ENCODE peak calls at places on chromosome 2, in six cellular contexts. X, N, H, P, V and F are unnamed samples.

GRCh38 chr2:160092445-160092844 is 30.0 kb upstream of the PLA2R1 start:
- DNase-seq in X (no peak), N (no peak), H (no peak), P (no peak), V (no peak), F (no peak)

GRCh38 chr2:1841461-1841860 is 97.1 kb upstream of the PXDN start:
- DNase-seq in X (no peak), N (no peak), H (no peak), P (peak), V (no peak), F (no peak)

GRCh38 chr2:189391201-189391600 is 50.1 kb upstream of the WDR75 start:
- DNase-seq in X (no peak), N (no peak), H (no peak), P (no peak), V (no peak), F (no peak)

GRCh38 chr2:218228366-218229092 is 11.5 kb downstream of the ARPC2 start:
- DNase-seq in X (no peak), N (no peak), H (no peak), P (no peak), V (no peak), F (no peak)

GRCh38 chr2:172101008-172101706 is 1.5 kb downstream of the DLX2 start:
- DNase-seq in X (no peak), N (no peak), H (no peak), P (no peak), V (no peak), F (no peak)

GRCh38 chr2:11182951-11183350 is 27.7 kb downstream of the SLC66A3 start:
- DNase-seq in X (no peak), N (no peak), H (no peak), P (no peak), V (no peak), F (no peak)

GRCh38 chr2:222561817-222562424 is 94.0 kb downstream of the FARSB start:
- DNase-seq in X (peak), N (peak), H (no peak), P (peak), V (peak), F (no peak)

GRCh38 chr2:144894612-144895300 is 374.8 kb upstream of the ZEB2 start:
- DNase-seq in X (no peak), N (no peak), H (no peak), P (no peak), V (no peak), F (no peak)

GRCh38 chr2:3572620-3573019 is 2.4 kb upstream of the RPS7 start:
- DNase-seq in X (no peak), N (no peak), H (no peak), P (no peak), V (no peak), F (no peak)

GRCh38 chr2:148989882-148990493 is 48.5 kb upstream of the LYPD6B start:
- DNase-seq in X (peak), N (peak), H (peak), P (peak), V (peak), F (peak)

GRCh38 chr2:105078906-105079305 is 41.0 kb downstream of the MRPS9 start:
- DNase-seq in X (peak), N (no peak), H (no peak), P (no peak), V (no peak), F (no peak)

GRCh38 chr2:63614448-63614968 is 25.7 kb downstream of the MDH1 start:
- DNase-seq in X (no peak), N (peak), H (no peak), P (no peak), V (no peak), F (no peak)

GRCh38 chr2:43576983-43577892 is 18.6 kb downstream of the THADA start:
- DNase-seq in X (peak), N (peak), H (no peak), P (peak), V (peak), F (no peak)

GRCh38 chr2:166572958-166573357 is 78.9 kb upstream of the SCN7A start:
- DNase-seq in X (no peak), N (no peak), H (no peak), P (no peak), V (no peak), F (no peak)

GRCh38 chr2:129658430-129658829 is 321.0 kb upstream of the RAB6C start:
- DNase-seq in X (no peak), N (no peak), H (no peak), P (no peak), V (no peak), F (no peak)

GRCh38 chr2:7043689-7044088 is 126.5 kb downstream of the RNF144A start:
- DNase-seq in X (no peak), N (no peak), H (no peak), P (no peak), V (no peak), F (no peak)

GRCh38 chr2:126634273-126634861 is 21.6 kb upstream of the GYPC start:
- DNase-seq in X (no peak), N (peak), H (peak), P (no peak), V (no peak), F (no peak)

GRCh38 chr2:230795856-230796255 is 68.9 kb upstream of the ITM2C start:
- DNase-seq in X (no peak), N (no peak), H (no peak), P (no peak), V (no peak), F (no peak)

GRCh38 chr2:27708257-27708654 is 44.6 kb downstream of the SLC4A1AP start:
- DNase-seq in X (no peak), N (no peak), H (no peak), P (no peak), V (no peak), F (no peak)

GRCh38 chr2:25341753-25342371 is at the start of gene DNMT3A:
- DNase-seq in X (peak), N (peak), H (peak), P (peak), V (peak), F (peak)

GRCh38 chr2:177748360-177748759 is 324.2 kb downstream of the PDE11A start:
- DNase-seq in X (no peak), N (no peak), H (no peak), P (no peak), V (no peak), F (no peak)

GRCh38 chr2:10934308-10934978 is 22.7 kb downstream of the KCNF1 start:
- DNase-seq in X (no peak), N (no peak), H (no peak), P (no peak), V (no peak), F (no peak)

GRCh38 chr2:219736196-219736595 is 108.8 kb downstream of the SLC4A3 start:
- DNase-seq in X (peak), N (peak), H (no peak), P (no peak), V (peak), F (no peak)

GRCh38 chr2:60554649-60555065 is 1.2 kb upstream of the BCL11A start:
- DNase-seq in X (no peak), N (peak), H (no peak), P (no peak), V (no peak), F (no peak)

GRCh38 chr2:231646471-231646870 is 53.8 kb downstream of the TEX44 start:
- DNase-seq in X (no peak), N (peak), H (no peak), P (no peak), V (no peak), F (no peak)

GRCh38 chr2:42878581-42878980 is 86.2 kb upstream of the HAAO start:
- DNase-seq in X (no peak), N (no peak), H (no peak), P (no peak), V (no peak), F (no peak)

GRCh38 chr2:113148606-113149552 is 21.5 kb downstream of the IL1RN start:
- DNase-seq in X (no peak), N (no peak), H (no peak), P (no peak), V (no peak), F (no peak)

GRCh38 chr2:157355618-157356017 is 30.0 kb upstream of the ERMN start:
- DNase-seq in X (no peak), N (no peak), H (no peak), P (no peak), V (no peak), F (no peak)

GRCh38 chr2:86223682-86224560 is 24.7 kb downstream of the MRPL35 start:
- DNase-seq in X (no peak), N (no peak), H (no peak), P (peak), V (no peak), F (no peak)

GRCh38 chr2:235847576-235847975 is 320.6 kb downstream of the GBX2 start:
- DNase-seq in X (no peak), N (no peak), H (no peak), P (no peak), V (no peak), F (no peak)

GRCh38 chr2:85357736-85358135 is 3.2 kb downstream of the ELMOD3 start:
- DNase-seq in X (no peak), N (no peak), H (no peak), P (no peak), V (no peak), F (no peak)

GRCh38 chr2:10493636-10494281 is 45.6 kb upstream of the ODC1 start:
- DNase-seq in X (peak), N (peak), H (peak), P (no peak), V (no peak), F (peak)

GRCh38 chr2:234335676-234336228 is 161.1 kb downstream of the ARL4C start:
- DNase-seq in X (peak), N (peak), H (peak), P (peak), V (peak), F (peak)

GRCh38 chr2:240637116-240637900 is 12.0 kb downstream of the GPR35 start:
- DNase-seq in X (no peak), N (no peak), H (no peak), P (no peak), V (no peak), F (no peak)

GRCh38 chr2:76599732-76600368 is 889.1 kb upstream of the GCFC2 start:
- DNase-seq in X (peak), N (peak), H (no peak), P (peak), V (peak), F (no peak)